ENCODE peak calls at places on chromosome 2, in four cellular contexts. One of them, this sample, is unnamed. For H3K4me1, the result is how much of the 10 kb centered on the place peaks cover.

GRCh38 chr2:85318222-85319182 is 9.3 kb downstream of the TGOLN2 start:
- DNase-seq in Karpas-422: no peak
- DNase-seq in A673: no peak
- DNase-seq in HepG2: no peak
- DNase-seq in this sample: no peak

GRCh38 chr2:113236367-113237159 is 42.2 kb downstream of the PAX8 start:
- DNase-seq in A673: peak
- DNase-seq in Karpas-422: no peak
- DNase-seq in HepG2: no peak
- DNase-seq in this sample: no peak

GRCh38 chr2:72827999-72828646 is 2.3 kb upstream of the EXOC6B start:
- DNase-seq in HepG2: peak
- DNase-seq in Karpas-422: no peak
- DNase-seq in A673: no peak
- DNase-seq in this sample: no peak

GRCh38 chr2:156935611-156936010 is 321.9 kb upstream of the GALNT5 start:
- DNase-seq in A673: peak
- DNase-seq in Karpas-422: no peak
- DNase-seq in HepG2: no peak
- DNase-seq in this sample: no peak

GRCh38 chr2:226652388-226652787 is 147.2 kb downstream of the IRS1 start:
- DNase-seq in HepG2: no peak
- DNase-seq in Karpas-422: no peak
- DNase-seq in A673: no peak
- DNase-seq in this sample: no peak

GRCh38 chr2:129160879-129161278 is 818.6 kb upstream of the RAB6C start:
- DNase-seq in A673: no peak
- DNase-seq in HepG2: no peak
- DNase-seq in Karpas-422: no peak
- DNase-seq in this sample: no peak

GRCh38 chr2:73020657-73021370 is 50.7 kb downstream of the SFXN5 start:
- DNase-seq in A673: no peak
- DNase-seq in Karpas-422: no peak
- DNase-seq in HepG2: peak
- DNase-seq in this sample: peak

GRCh38 chr2:125424386-125424785 is 1231.6 kb upstream of the GYPC start:
- DNase-seq in A673: no peak
- DNase-seq in HepG2: no peak
- DNase-seq in Karpas-422: no peak
- DNase-seq in this sample: no peak

GRCh38 chr2:223316346-223316745 is 264.4 kb downstream of the KCNE4 start:
- DNase-seq in A673: no peak
- DNase-seq in HepG2: no peak
- DNase-seq in Karpas-422: no peak
- DNase-seq in this sample: no peak

GRCh38 chr2:240369725-240370585 is 65.5 kb upstream of the GPC1 start:
- DNase-seq in Karpas-422: no peak
- DNase-seq in A673: no peak
- DNase-seq in HepG2: peak
- DNase-seq in this sample: peak

GRCh38 chr2:241720560-241720959 is 13.9 kb upstream of the D2HGDH start:
- DNase-seq in Karpas-422: no peak
- DNase-seq in A673: no peak
- DNase-seq in HepG2: no peak
- DNase-seq in this sample: peak

GRCh38 chr2:234493117-234493516 is 3.8 kb downstream of the ARL4C start:
- DNase-seq in HepG2: no peak
- DNase-seq in Karpas-422: no peak
- DNase-seq in A673: no peak
- DNase-seq in this sample: no peak

GRCh38 chr2:233251306-233252116 is at the start of gene ATG16L1:
- DNase-seq in HepG2: peak
- DNase-seq in Karpas-422: peak
- DNase-seq in A673: peak
- DNase-seq in this sample: peak

GRCh38 chr2:23418490-23418911 is 33.5 kb downstream of the KLHL29 start:
- DNase-seq in HepG2: no peak
- DNase-seq in Karpas-422: no peak
- DNase-seq in A673: peak
- DNase-seq in this sample: no peak

GRCh38 chr2:69076601-69077000 is 63.6 kb downstream of the ANTXR1 start:
- DNase-seq in A673: no peak
- DNase-seq in Karpas-422: no peak
- DNase-seq in HepG2: no peak
- DNase-seq in this sample: no peak

GRCh38 chr2:197804758-197805597 is 585 bp downstream of the PLCL1 start:
- DNase-seq in Karpas-422: no peak
- DNase-seq in HepG2: no peak
- DNase-seq in A673: no peak
- DNase-seq in this sample: peak

GRCh38 chr2:39642054-39642742 is 23.5 kb upstream of the TMEM178A start:
- DNase-seq in Karpas-422: no peak
- DNase-seq in A673: peak
- DNase-seq in HepG2: peak
- DNase-seq in this sample: no peak

GRCh38 chr2:112996635-112997034 is 8.6 kb upstream of the IL36A start:
- DNase-seq in A673: no peak
- DNase-seq in Karpas-422: no peak
- DNase-seq in HepG2: no peak
- DNase-seq in this sample: no peak

GRCh38 chr2:109397883-109398282 is 215.9 kb downstream of the SEPTIN10 start:
- DNase-seq in HepG2: no peak
- DNase-seq in A673: no peak
- DNase-seq in Karpas-422: no peak
- DNase-seq in this sample: no peak

GRCh38 chr2:170243118-170243837 is 65.3 kb downstream of the MYO3B start:
- DNase-seq in A673: no peak
- DNase-seq in HepG2: no peak
- DNase-seq in Karpas-422: no peak
- DNase-seq in this sample: no peak

GRCh38 chr2:173990970-173991819 is 26.0 kb upstream of the SP3 start:
- DNase-seq in A673: no peak
- DNase-seq in HepG2: no peak
- DNase-seq in Karpas-422: no peak
- DNase-seq in this sample: no peak

GRCh38 chr2:233974530-233975071 is 57.4 kb downstream of the TRPM8 start:
- DNase-seq in Karpas-422: no peak
- DNase-seq in A673: peak
- DNase-seq in HepG2: peak
- DNase-seq in this sample: no peak

GRCh38 chr2:130864830-130865229 is 28.1 kb downstream of the ARHGEF4 start:
- DNase-seq in A673: peak
- DNase-seq in Karpas-422: peak
- DNase-seq in HepG2: no peak
- DNase-seq in this sample: no peak

GRCh38 chr2:10032746-10033105 is 10.6 kb upstream of the KLF11 start:
- DNase-seq in HepG2: no peak
- DNase-seq in A673: no peak
- DNase-seq in Karpas-422: no peak
- DNase-seq in this sample: no peak

GRCh38 chr2:28286678-28287077 is 106.0 kb upstream of the FOSL2 start:
- DNase-seq in A673: no peak
- DNase-seq in Karpas-422: no peak
- DNase-seq in HepG2: no peak
- DNase-seq in this sample: no peak

GRCh38 chr2:83364264-83364663 is 1094.8 kb downstream of the SUCLG1 start:
- DNase-seq in A673: no peak
- DNase-seq in HepG2: no peak
- DNase-seq in Karpas-422: no peak
- DNase-seq in this sample: no peak

GRCh38 chr2:100186126-100186525 is 43.7 kb upstream of the AFF3 start:
- DNase-seq in A673: no peak
- DNase-seq in Karpas-422: no peak
- DNase-seq in HepG2: no peak
- DNase-seq in this sample: no peak

GRCh38 chr2:2142350-2142749 is 188.7 kb downstream of the MYT1L start:
- DNase-seq in HepG2: no peak
- DNase-seq in A673: no peak
- DNase-seq in Karpas-422: no peak
- DNase-seq in this sample: no peak

GRCh38 chr2:58930541-58930940 is 689.4 kb upstream of the FANCL start:
- DNase-seq in A673: no peak
- DNase-seq in Karpas-422: no peak
- DNase-seq in HepG2: no peak
- DNase-seq in this sample: no peak

GRCh38 chr2:67865871-67866386 is 196.9 kb downstream of the C1D start:
- DNase-seq in A673: no peak
- DNase-seq in HepG2: no peak
- DNase-seq in Karpas-422: no peak
- DNase-seq in this sample: no peak

GRCh38 chr2:26302846-26303245 is 43.1 kb upstream of the SELENOI start:
- DNase-seq in HepG2: no peak
- DNase-seq in Karpas-422: no peak
- DNase-seq in A673: no peak
- DNase-seq in this sample: no peak

GRCh38 chr2:62042944-62043343 is 137.5 kb downstream of the COMMD1 start:
- DNase-seq in HepG2: no peak
- DNase-seq in Karpas-422: no peak
- DNase-seq in A673: no peak
- DNase-seq in this sample: no peak

GRCh38 chr2:205755923-205756322 is 73.6 kb downstream of the NRP2 start:
- DNase-seq in HepG2: no peak
- DNase-seq in Karpas-422: no peak
- DNase-seq in A673: no peak
- DNase-seq in this sample: no peak

GRCh38 chr2:209321581-209321980 is 102.3 kb upstream of the MAP2 start:
- DNase-seq in A673: no peak
- DNase-seq in Karpas-422: no peak
- DNase-seq in HepG2: no peak
- DNase-seq in this sample: no peak

GRCh38 chr2:46858697-46859080 is 56.9 kb downstream of the MCFD2 start:
- DNase-seq in HepG2: no peak
- DNase-seq in A673: no peak
- DNase-seq in Karpas-422: no peak
- DNase-seq in this sample: no peak

GRCh38 chr2:133152801-133153200 is 415.5 kb downstream of the NCKAP5 start:
- DNase-seq in A673: no peak
- DNase-seq in Karpas-422: no peak
- DNase-seq in HepG2: no peak
- DNase-seq in this sample: no peak

GRCh38 chr2:117801826-117802225 is 12.7 kb upstream of the DDX18 start:
- DNase-seq in A673: no peak
- DNase-seq in HepG2: no peak
- DNase-seq in Karpas-422: no peak
- DNase-seq in this sample: no peak

GRCh38 chr2:229586746-229587705 is 127.3 kb downstream of the DNER start:
- DNase-seq in A673: peak
- DNase-seq in Karpas-422: peak
- DNase-seq in HepG2: peak
- DNase-seq in this sample: peak

GRCh38 chr2:197947219-197947757 is 142.9 kb downstream of the PLCL1 start:
- DNase-seq in A673: no peak
- DNase-seq in HepG2: no peak
- DNase-seq in Karpas-422: no peak
- DNase-seq in this sample: no peak

GRCh38 chr2:30259071-30259470 is 27.7 kb downstream of the LBH start:
- DNase-seq in HepG2: no peak
- DNase-seq in Karpas-422: no peak
- DNase-seq in A673: no peak
- DNase-seq in this sample: no peak

GRCh38 chr2:30262716-30263309 is 31.5 kb downstream of the LBH start:
- DNase-seq in Karpas-422: peak
- DNase-seq in HepG2: no peak
- DNase-seq in A673: no peak
- DNase-seq in this sample: no peak

GRCh38 chr2:30257266-30258214 is 26.2 kb downstream of the LBH start:
- DNase-seq in Karpas-422: no peak
- DNase-seq in HepG2: no peak
- DNase-seq in A673: no peak
- DNase-seq in this sample: no peak

GRCh38 chr2:30261695-30262211 is 30.4 kb downstream of the LBH start:
- DNase-seq in HepG2: no peak
- DNase-seq in Karpas-422: no peak
- DNase-seq in A673: no peak
- DNase-seq in this sample: no peak

GRCh38 chr2:30259827-30260679 is 28.7 kb downstream of the LBH start:
- DNase-seq in Karpas-422: no peak
- DNase-seq in A673: no peak
- DNase-seq in HepG2: no peak
- DNase-seq in this sample: no peak
- H3K4me1 ChIP-seq in Karpas-422: under half
- H3K4me1 ChIP-seq in A673: under half
- H3K4me1 ChIP-seq in HepG2: under half
- H3K4me1 ChIP-seq in this sample: under half

GRCh38 chr2:204228169-204228940 is 291.8 kb downstream of the ICOS start:
- DNase-seq in Karpas-422: no peak
- DNase-seq in A673: peak
- DNase-seq in HepG2: no peak
- DNase-seq in this sample: no peak
- H3K27ac ChIP-seq in Karpas-422: no peak
- H3K27ac ChIP-seq in A673: no peak
- H3K27ac ChIP-seq in HepG2: no peak
- H3K27ac ChIP-seq in this sample: no peak

DNA sequence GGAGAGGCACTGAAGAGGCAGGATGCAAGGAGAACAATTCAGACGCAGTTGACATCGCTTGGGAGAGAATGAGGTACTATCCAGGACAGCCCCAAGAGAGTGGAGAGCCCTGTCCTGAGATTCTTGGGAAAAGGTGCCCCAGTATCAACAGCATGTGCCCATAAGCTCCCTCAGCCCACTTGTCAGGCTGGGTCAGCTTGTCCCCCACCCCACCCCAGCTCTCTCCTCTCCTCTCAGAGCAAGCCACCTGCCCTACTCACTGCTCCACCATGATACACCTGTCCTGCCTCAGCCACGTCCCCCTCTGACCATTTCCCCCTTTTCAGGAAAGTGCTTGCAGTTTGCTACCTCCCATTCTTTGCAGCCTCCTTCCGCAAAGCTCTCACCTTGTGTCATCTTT is 111.8 kb downstream of the XRCC5 start:
- DNase-seq in A673: no peak
- DNase-seq in Karpas-422: no peak
- DNase-seq in HepG2: no peak
- DNase-seq in this sample: no peak
- H3K4me1 ChIP-seq in A673: under half
- H3K4me1 ChIP-seq in Karpas-422: under half
- H3K4me1 ChIP-seq in HepG2: under half
- H3K4me1 ChIP-seq in this sample: under half

DNA sequence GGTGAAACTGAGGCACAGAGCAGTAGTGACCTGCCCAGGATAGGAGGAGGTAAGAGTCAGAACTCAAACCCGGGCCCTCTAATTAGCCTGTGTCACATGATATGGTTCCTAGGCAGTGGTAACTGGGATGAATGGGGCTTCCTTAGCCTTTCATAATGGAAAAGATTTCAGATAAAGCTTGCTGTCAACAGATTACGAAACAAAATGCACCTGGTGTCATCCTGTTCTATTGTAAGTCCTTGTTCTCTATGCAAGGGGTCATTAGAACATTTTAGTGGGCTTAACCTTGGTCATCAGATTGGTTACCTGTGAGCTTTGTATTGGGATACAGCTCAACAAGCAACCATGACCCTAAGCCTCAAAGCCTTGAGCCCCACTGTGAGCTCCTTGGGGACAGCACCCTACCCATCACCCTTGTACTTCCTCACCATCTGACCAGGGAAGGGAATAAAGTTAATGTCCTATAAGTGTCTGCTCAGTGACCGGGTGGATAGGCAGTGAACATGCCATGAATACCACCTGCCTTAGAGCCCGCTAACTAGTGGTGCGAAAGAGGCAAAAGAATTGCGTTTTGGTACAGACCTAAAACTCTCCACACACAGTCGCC is 70.3 kb upstream of the RMDN2 start:
- DNase-seq in Karpas-422: no peak
- DNase-seq in A673: no peak
- DNase-seq in HepG2: no peak
- DNase-seq in this sample: no peak
- H3K27ac ChIP-seq in Karpas-422: no peak
- H3K27ac ChIP-seq in A673: no peak
- H3K27ac ChIP-seq in HepG2: no peak
- H3K27ac ChIP-seq in this sample: peak